ENCODE peak calls at places on chromosomes 7 and 10, in nine cellular contexts. One of them, this sample, is unnamed.

GRCh38 chr10:17214991-17215781 is 12.9 kb upstream of the VIM start:
- DNase-seq in M059J: peak
- DNase-seq in cardiac muscle cell: peak
- DNase-seq in nephron progenitor cell: no peak
- DNase-seq in GM03348: peak
- DNase-seq in GM13977: no peak
- DNase-seq in NCI-H1105 treated with DMSO at 0.1 percent for 48 hours: no peak
- DNase-seq in fibroblast of mammary gland: peak
- DNase-seq in activated T-cell treated with anti-CD3 and anti-CD28 coated beads for 48 hours: no peak
- DNase-seq in this sample: no peak

GRCh38 chr10:98323221-98324164 is 55.5 kb upstream of the LOXL4 start:
- DNase-seq in M059J: peak
- DNase-seq in cardiac muscle cell: peak
- DNase-seq in nephron progenitor cell: no peak
- DNase-seq in GM03348: peak
- DNase-seq in GM13977: no peak
- DNase-seq in NCI-H1105 treated with DMSO at 0.1 percent for 48 hours: peak
- DNase-seq in fibroblast of mammary gland: peak
- DNase-seq in activated T-cell treated with anti-CD3 and anti-CD28 coated beads for 48 hours: peak
- DNase-seq in this sample: no peak

GRCh38 chr10:93280121-93280698 is 201.9 kb downstream of the MYOF start:
- DNase-seq in M059J: no peak
- DNase-seq in cardiac muscle cell: no peak
- DNase-seq in nephron progenitor cell: no peak
- DNase-seq in GM03348: no peak
- DNase-seq in GM13977: no peak
- DNase-seq in NCI-H1105 treated with DMSO at 0.1 percent for 48 hours: no peak
- DNase-seq in fibroblast of mammary gland: no peak
- DNase-seq in activated T-cell treated with anti-CD3 and anti-CD28 coated beads for 48 hours: no peak
- DNase-seq in this sample: no peak

GRCh38 chr10:46524471-46525176 is 31.8 kb downstream of the GPRIN2 start:
- DNase-seq in M059J: peak
- DNase-seq in cardiac muscle cell: peak
- DNase-seq in nephron progenitor cell: peak
- DNase-seq in GM03348: no peak
- DNase-seq in GM13977: no peak
- DNase-seq in NCI-H1105 treated with DMSO at 0.1 percent for 48 hours: no peak
- DNase-seq in fibroblast of mammary gland: peak
- DNase-seq in activated T-cell treated with anti-CD3 and anti-CD28 coated beads for 48 hours: no peak
- DNase-seq in this sample: no peak

GRCh38 chr7:133543657-133544056 is 290.8 kb downstream of the EXOC4 start:
- DNase-seq in M059J: no peak
- DNase-seq in cardiac muscle cell: no peak
- DNase-seq in nephron progenitor cell: no peak
- DNase-seq in GM03348: no peak
- DNase-seq in GM13977: no peak
- DNase-seq in NCI-H1105 treated with DMSO at 0.1 percent for 48 hours: no peak
- DNase-seq in fibroblast of mammary gland: no peak
- DNase-seq in activated T-cell treated with anti-CD3 and anti-CD28 coated beads for 48 hours: no peak
- DNase-seq in this sample: no peak

GRCh38 chr10:31018977-31019376 is 12.7 kb downstream of the ZNF438 start:
- DNase-seq in M059J: no peak
- DNase-seq in cardiac muscle cell: no peak
- DNase-seq in nephron progenitor cell: no peak
- DNase-seq in GM03348: no peak
- DNase-seq in GM13977: no peak
- DNase-seq in NCI-H1105 treated with DMSO at 0.1 percent for 48 hours: no peak
- DNase-seq in fibroblast of mammary gland: no peak
- DNase-seq in activated T-cell treated with anti-CD3 and anti-CD28 coated beads for 48 hours: no peak
- DNase-seq in this sample: no peak

GRCh38 chr10:69835233-69835632 is 33.5 kb downstream of the COL13A1 start:
- DNase-seq in M059J: no peak
- DNase-seq in cardiac muscle cell: no peak
- DNase-seq in nephron progenitor cell: no peak
- DNase-seq in GM03348: no peak
- DNase-seq in GM13977: no peak
- DNase-seq in NCI-H1105 treated with DMSO at 0.1 percent for 48 hours: no peak
- DNase-seq in fibroblast of mammary gland: no peak
- DNase-seq in activated T-cell treated with anti-CD3 and anti-CD28 coated beads for 48 hours: no peak
- DNase-seq in this sample: no peak

GRCh38 chr7:28990200-28990960 is 32.2 kb upstream of the TRIL start:
- DNase-seq in M059J: peak
- DNase-seq in cardiac muscle cell: peak
- DNase-seq in nephron progenitor cell: peak
- DNase-seq in GM03348: peak
- DNase-seq in GM13977: no peak
- DNase-seq in NCI-H1105 treated with DMSO at 0.1 percent for 48 hours: no peak
- DNase-seq in fibroblast of mammary gland: peak
- DNase-seq in activated T-cell treated with anti-CD3 and anti-CD28 coated beads for 48 hours: no peak
- DNase-seq in this sample: no peak

GRCh38 chr10:47058961-47059391 is 147.7 kb downstream of the PTPN20 start:
- DNase-seq in M059J: peak
- DNase-seq in cardiac muscle cell: no peak
- DNase-seq in nephron progenitor cell: peak
- DNase-seq in GM03348: peak
- DNase-seq in GM13977: no peak
- DNase-seq in NCI-H1105 treated with DMSO at 0.1 percent for 48 hours: no peak
- DNase-seq in fibroblast of mammary gland: peak
- DNase-seq in activated T-cell treated with anti-CD3 and anti-CD28 coated beads for 48 hours: no peak
- DNase-seq in this sample: no peak

GRCh38 chr7:43637114-43637806 is 54.4 kb downstream of the STK17A start:
- DNase-seq in M059J: peak
- DNase-seq in cardiac muscle cell: no peak
- DNase-seq in nephron progenitor cell: no peak
- DNase-seq in GM03348: no peak
- DNase-seq in GM13977: no peak
- DNase-seq in NCI-H1105 treated with DMSO at 0.1 percent for 48 hours: no peak
- DNase-seq in fibroblast of mammary gland: peak
- DNase-seq in activated T-cell treated with anti-CD3 and anti-CD28 coated beads for 48 hours: no peak
- DNase-seq in this sample: no peak

GRCh38 chr10:112951349-112952281 is 1.6 kb downstream of the TCF7L2 start:
- DNase-seq in M059J: peak
- DNase-seq in cardiac muscle cell: peak
- DNase-seq in nephron progenitor cell: peak
- DNase-seq in GM03348: peak
- DNase-seq in GM13977: peak
- DNase-seq in NCI-H1105 treated with DMSO at 0.1 percent for 48 hours: no peak
- DNase-seq in fibroblast of mammary gland: peak
- DNase-seq in activated T-cell treated with anti-CD3 and anti-CD28 coated beads for 48 hours: peak
- DNase-seq in this sample: peak

GRCh38 chr10:120480848-120481247 is 23.8 kb downstream of the PLPP4 start:
- DNase-seq in M059J: no peak
- DNase-seq in cardiac muscle cell: no peak
- DNase-seq in nephron progenitor cell: no peak
- DNase-seq in GM03348: no peak
- DNase-seq in GM13977: no peak
- DNase-seq in NCI-H1105 treated with DMSO at 0.1 percent for 48 hours: no peak
- DNase-seq in fibroblast of mammary gland: no peak
- DNase-seq in activated T-cell treated with anti-CD3 and anti-CD28 coated beads for 48 hours: no peak
- DNase-seq in this sample: no peak

GRCh38 chr7:114086906-114087651 is 168.3 kb upstream of the PPP1R3A start:
- DNase-seq in M059J: peak
- DNase-seq in cardiac muscle cell: peak
- DNase-seq in nephron progenitor cell: peak
- DNase-seq in GM03348: peak
- DNase-seq in GM13977: no peak
- DNase-seq in NCI-H1105 treated with DMSO at 0.1 percent for 48 hours: peak
- DNase-seq in fibroblast of mammary gland: peak
- DNase-seq in activated T-cell treated with anti-CD3 and anti-CD28 coated beads for 48 hours: no peak
- DNase-seq in this sample: peak

GRCh38 chr7:15015545-15016314 is 113.2 kb upstream of the DGKB start:
- DNase-seq in M059J: peak
- DNase-seq in cardiac muscle cell: peak
- DNase-seq in nephron progenitor cell: peak
- DNase-seq in GM03348: peak
- DNase-seq in GM13977: peak
- DNase-seq in NCI-H1105 treated with DMSO at 0.1 percent for 48 hours: peak
- DNase-seq in fibroblast of mammary gland: peak
- DNase-seq in activated T-cell treated with anti-CD3 and anti-CD28 coated beads for 48 hours: no peak
- DNase-seq in this sample: peak

GRCh38 chr7:87702326-87702725 is 74.1 kb downstream of the RUNDC3B start:
- DNase-seq in M059J: peak
- DNase-seq in cardiac muscle cell: no peak
- DNase-seq in nephron progenitor cell: no peak
- DNase-seq in GM03348: peak
- DNase-seq in GM13977: no peak
- DNase-seq in NCI-H1105 treated with DMSO at 0.1 percent for 48 hours: no peak
- DNase-seq in fibroblast of mammary gland: peak
- DNase-seq in activated T-cell treated with anti-CD3 and anti-CD28 coated beads for 48 hours: no peak
- DNase-seq in this sample: no peak

GRCh38 chr7:4707134-4707651 is 25.1 kb downstream of the FOXK1 start:
- DNase-seq in M059J: no peak
- DNase-seq in cardiac muscle cell: no peak
- DNase-seq in nephron progenitor cell: no peak
- DNase-seq in GM03348: no peak
- DNase-seq in GM13977: no peak
- DNase-seq in NCI-H1105 treated with DMSO at 0.1 percent for 48 hours: no peak
- DNase-seq in fibroblast of mammary gland: no peak
- DNase-seq in activated T-cell treated with anti-CD3 and anti-CD28 coated beads for 48 hours: no peak
- DNase-seq in this sample: no peak

GRCh38 chr7:26420600-26420999 is 128.9 kb downstream of the SNX10 start:
- DNase-seq in M059J: no peak
- DNase-seq in cardiac muscle cell: no peak
- DNase-seq in nephron progenitor cell: no peak
- DNase-seq in GM03348: no peak
- DNase-seq in GM13977: no peak
- DNase-seq in NCI-H1105 treated with DMSO at 0.1 percent for 48 hours: no peak
- DNase-seq in fibroblast of mammary gland: no peak
- DNase-seq in activated T-cell treated with anti-CD3 and anti-CD28 coated beads for 48 hours: no peak
- DNase-seq in this sample: no peak

GRCh38 chr7:66626236-66626957 is 2.3 kb upstream of the KCTD7 start:
- DNase-seq in M059J: peak
- DNase-seq in cardiac muscle cell: peak
- DNase-seq in nephron progenitor cell: no peak
- DNase-seq in GM03348: no peak
- DNase-seq in GM13977: no peak
- DNase-seq in NCI-H1105 treated with DMSO at 0.1 percent for 48 hours: no peak
- DNase-seq in fibroblast of mammary gland: peak
- DNase-seq in activated T-cell treated with anti-CD3 and anti-CD28 coated beads for 48 hours: no peak
- DNase-seq in this sample: no peak

GRCh38 chr10:35040761-35041501 is 49.2 kb downstream of the CUL2 start:
- DNase-seq in M059J: peak
- DNase-seq in cardiac muscle cell: peak
- DNase-seq in nephron progenitor cell: no peak
- DNase-seq in GM03348: peak
- DNase-seq in GM13977: no peak
- DNase-seq in NCI-H1105 treated with DMSO at 0.1 percent for 48 hours: no peak
- DNase-seq in fibroblast of mammary gland: peak
- DNase-seq in activated T-cell treated with anti-CD3 and anti-CD28 coated beads for 48 hours: no peak
- DNase-seq in this sample: no peak

This sample was measured in GM10248.